ENCODE peak calls at places on chromosome 5, in eight cellular contexts. R, N, D, P, B, G, H and X are unnamed samples. For H3K36me3, the result is how much of the 10 kb centered on the place peaks cover.

GRCh38 chr5:66171349-66172344 is 27.5 kb downstream of the SREK1 start:
- DNase-seq in R (no peak), N (no peak), D (no peak), P (no peak), B (peak), G (no peak), H (no peak), X (no peak)

GRCh38 chr5:15807248-15807647 is 307.3 kb downstream of the FBXL7 start:
- DNase-seq in R (no peak), N (no peak), D (no peak), P (no peak), B (peak), G (no peak), H (no peak), X (no peak)

GRCh38 chr5:73859696-73860095 is 233.7 kb downstream of the ARHGEF28 start:
- DNase-seq in R (no peak), N (no peak), D (no peak), P (no peak), B (no peak), G (no peak), H (peak), X (no peak)

GRCh38 chr5:54889826-54890225 is 95.6 kb downstream of the ESM1 start:
- DNase-seq in R (no peak), N (no peak), D (no peak), P (no peak), B (peak), G (no peak), H (no peak), X (no peak)

GRCh38 chr5:138366556-138367382 is 14.3 kb downstream of the KDM3B start:
- DNase-seq in R (no peak), N (no peak), D (no peak), P (no peak), B (no peak), G (no peak), H (no peak), X (no peak)

GRCh38 chr5:89277791-89278190 is 394.8 kb upstream of the MEF2C start:
- DNase-seq in R (no peak), N (no peak), D (no peak), P (no peak), B (peak), G (no peak), H (no peak), X (no peak)

GRCh38 chr5:168920019-168920813 is 341.0 kb upstream of the PANK3 start:
- DNase-seq in R (no peak), N (no peak), D (peak), P (no peak), B (no peak), G (no peak), H (peak), X (no peak)

GRCh38 chr5:137752873-137753226 is 1.3 kb downstream of the HNRNPA0 start:
- DNase-seq in R (peak), N (no peak), D (peak), P (no peak), B (no peak), G (no peak), H (no peak), X (no peak)

GRCh38 chr5:145937432-145938250 is 1.3 kb downstream of the SH3RF2 start:
- DNase-seq in R (no peak), N (no peak), D (peak), P (no peak), B (peak), G (peak), H (no peak), X (peak)

GRCh38 chr5:90386099-90386710 is 23.4 kb downstream of the CETN3 start:
- DNase-seq in R (no peak), N (no peak), D (no peak), P (no peak), B (peak), G (no peak), H (no peak), X (no peak)

GRCh38 chr5:135248801-135249231 is 150.2 kb downstream of the MACROH2A1 start:
- DNase-seq in R (peak), N (peak), D (peak), P (no peak), B (no peak), G (peak), H (no peak), X (peak)

GRCh38 chr5:172293745-172294342 is 10.3 kb upstream of the UBTD2 start:
- DNase-seq in R (no peak), N (no peak), D (no peak), P (no peak), B (no peak), G (no peak), H (no peak), X (no peak)

GRCh38 chr5:133603711-133604110 is 8.6 kb downstream of the FSTL4 start:
- DNase-seq in R (no peak), N (no peak), D (peak), P (no peak), B (no peak), G (no peak), H (no peak), X (no peak)

GRCh38 chr5:55866485-55866884 is 15.3 kb downstream of the IL31RA start:
- DNase-seq in R (no peak), N (no peak), D (no peak), P (no peak), B (no peak), G (peak), H (no peak), X (no peak)

GRCh38 chr5:22779499-22779898 is 73.6 kb downstream of the CDH12 start:
- DNase-seq in R (no peak), N (no peak), D (no peak), P (no peak), B (no peak), G (no peak), H (no peak), X (no peak)

GRCh38 chr5:170745481-170746061 is 38.0 kb upstream of the GABRP start:
- DNase-seq in R (no peak), N (no peak), D (peak), P (peak), B (peak), G (peak), H (peak), X (peak)

GRCh38 chr5:73296772-73297171 is 123.8 kb downstream of the TMEM174 start:
- DNase-seq in R (no peak), N (no peak), D (no peak), P (no peak), B (peak), G (no peak), H (no peak), X (no peak)

GRCh38 chr5:77180167-77181081 is 30.1 kb upstream of the PDE8B start:
- DNase-seq in R (no peak), N (no peak), D (peak), P (peak), B (no peak), G (peak), H (peak), X (peak)

GRCh38 chr5:132190161-132190817 is 37.4 kb downstream of the P4HA2 start:
- DNase-seq in R (no peak), N (no peak), D (peak), P (no peak), B (peak), G (no peak), H (no peak), X (peak)

GRCh38 chr5:121962347-121962670 is 534 bp downstream of the SRFBP1 start:
- DNase-seq in R (no peak), N (no peak), D (no peak), P (no peak), B (no peak), G (no peak), H (no peak), X (no peak)

GRCh38 chr5:127813633-127814171 is 110.5 kb downstream of the CCDC192 start:
- DNase-seq in R (no peak), N (no peak), D (no peak), P (no peak), B (peak), G (no peak), H (no peak), X (no peak)

GRCh38 chr5:432201-432927 is 10.6 kb upstream of the EXOC3 start:
- DNase-seq in R (no peak), N (no peak), D (peak), P (no peak), B (no peak), G (peak), H (no peak), X (peak)

GRCh38 chr5:429453-430188 is 13.4 kb upstream of the EXOC3 start:
- DNase-seq in R (peak), N (no peak), D (peak), P (peak), B (peak), G (peak), H (no peak), X (no peak)

GRCh38 chr5:430214-430925 is 12.6 kb upstream of the EXOC3 start:
- DNase-seq in R (no peak), N (no peak), D (peak), P (peak), B (no peak), G (peak), H (no peak), X (no peak)

GRCh38 chr5:431711-432050 is 11.3 kb upstream of the EXOC3 start:
- DNase-seq in R (no peak), N (no peak), D (no peak), P (peak), B (no peak), G (no peak), H (no peak), X (peak)

DNA sequence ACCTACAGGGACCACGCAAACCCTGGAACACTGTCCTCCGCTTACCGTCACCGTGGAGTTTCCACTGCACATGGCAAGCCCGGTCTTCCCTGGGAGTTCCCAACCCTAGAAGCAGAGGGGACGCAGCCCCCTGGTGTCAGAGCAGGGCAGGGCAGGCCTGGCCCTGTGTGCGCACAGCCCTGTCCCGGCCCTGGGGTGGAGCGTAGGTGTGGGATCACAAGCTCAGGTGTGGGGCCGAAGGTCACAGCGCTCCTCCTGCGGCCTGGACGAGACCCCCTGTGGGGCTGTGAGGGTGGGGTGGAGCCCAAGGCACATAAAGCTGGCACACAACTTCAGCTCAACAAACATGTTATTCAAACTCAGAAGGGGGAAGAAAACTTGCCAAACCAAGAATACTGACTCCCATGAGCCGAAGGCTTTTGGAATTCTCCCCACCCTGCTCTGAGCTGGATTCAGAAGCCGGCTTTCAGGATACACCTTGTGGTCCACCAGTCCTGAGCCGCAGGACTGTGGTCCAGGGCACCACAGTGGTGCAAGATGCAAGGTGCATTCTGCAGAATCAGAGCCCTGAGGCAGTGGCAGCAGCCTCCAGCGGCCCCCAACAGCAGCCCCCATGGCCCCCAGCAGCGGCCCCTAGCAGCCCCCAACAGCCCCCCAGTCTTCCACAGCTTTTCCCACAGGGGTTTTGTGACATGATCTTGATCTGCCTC is 11.8 kb upstream of the EXOC3 start:
- DNase-seq in R (no peak), N (no peak), D (peak), P (peak), B (peak), G (peak), H (no peak), X (peak)
- H3K36me3 ChIP-seq in R (under half), N (under half), D (under half), P (under half), B (half or more), G (under half), H (under half), X (under half)

GRCh38 chr5:93591323-93591945 is 8.4 kb downstream of the NR2F1 start:
- DNase-seq in R (no peak), N (no peak), D (no peak), P (no peak), B (no peak), G (no peak), H (no peak), X (no peak)

GRCh38 chr5:93588586-93589347 is 5.7 kb downstream of the NR2F1 start:
- DNase-seq in R (no peak), N (no peak), D (peak), P (peak), B (peak), G (peak), H (no peak), X (no peak)

GRCh38 chr5:93589812-93590215 is 6.8 kb downstream of the NR2F1 start:
- DNase-seq in R (no peak), N (no peak), D (peak), P (no peak), B (no peak), G (no peak), H (no peak), X (no peak)

GRCh38 chr5:93589348-93589662 is 6.3 kb downstream of the NR2F1 start:
- DNase-seq in R (no peak), N (no peak), D (no peak), P (no peak), B (no peak), G (no peak), H (no peak), X (no peak)

GRCh38 chr5:93590511-93590910 is 7.5 kb downstream of the NR2F1 start:
- DNase-seq in R (no peak), N (no peak), D (no peak), P (no peak), B (no peak), G (no peak), H (no peak), X (no peak)
- H3K4me3 ChIP-seq in R (no peak), N (no peak), D (no peak), P (no peak), B (peak), G (no peak), H (peak), X (no peak)

GRCh38 chr5:144133050-144133633 is 37.3 kb downstream of the YIPF5 start:
- DNase-seq in R (no peak), N (no peak), D (no peak), P (no peak), B (no peak), G (no peak), H (no peak), X (no peak)
- H3K36me3 ChIP-seq in R (under half), N (under half), D (under half), P (under half), B (under half), G (under half), H (under half), X (under half)

DNA sequence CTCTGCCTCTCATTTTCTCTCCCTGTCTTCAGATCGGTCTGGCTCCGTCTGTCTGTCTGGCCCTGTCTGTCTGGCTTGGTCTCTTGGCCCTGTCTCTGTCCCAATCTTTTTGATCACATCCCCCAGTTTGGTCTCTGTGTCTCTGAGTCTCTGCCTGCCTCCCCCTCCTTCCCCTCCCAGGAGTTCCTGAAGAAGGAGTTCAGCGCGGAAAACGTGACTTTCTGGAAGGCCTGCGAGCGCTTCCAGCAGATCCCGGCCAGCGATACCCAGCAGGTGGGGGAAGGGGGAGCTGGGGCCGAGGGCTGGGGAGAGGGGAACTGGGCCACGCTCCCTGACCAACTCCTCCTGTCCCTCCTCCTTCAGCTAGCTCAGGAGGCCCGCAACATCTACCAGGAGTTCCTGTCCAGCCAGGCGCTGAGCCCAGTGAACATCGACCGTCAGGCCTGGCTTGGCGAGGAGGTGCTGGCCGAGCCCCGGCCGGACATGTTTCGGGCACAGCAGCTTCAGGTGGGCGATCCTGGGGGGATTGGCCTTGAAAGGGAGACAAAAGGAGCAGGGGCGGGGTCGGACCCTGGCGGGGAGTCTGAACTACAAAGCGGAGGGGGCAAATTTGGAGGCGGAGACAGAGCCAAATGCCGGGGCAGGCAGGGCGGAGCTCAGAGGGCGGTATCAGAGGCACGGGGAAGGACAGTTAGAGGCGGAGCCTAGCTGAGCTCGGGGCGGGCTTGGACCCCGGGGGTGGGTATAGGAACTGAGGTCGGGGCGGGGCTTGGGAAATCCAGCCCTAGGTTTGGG is 9.0 kb downstream of the RGS14 start:
- DNase-seq in R (peak), N (peak), D (peak), P (peak), B (peak), G (peak), H (peak), X (peak)
- H3K4me3 ChIP-seq in R (peak), N (peak), D (peak), P (peak), B (peak), G (peak), H (peak), X (peak)

GRCh38 chr5:126575644-126576043 is 19.4 kb downstream of the ALDH7A1 start:
- DNase-seq in R (no peak), N (no peak), D (no peak), P (no peak), B (no peak), G (no peak), H (no peak), X (no peak)
- H3K36me3 ChIP-seq in R (under half), N (half or more), D (under half), P (under half), B (under half), G (under half), H (half or more), X (half or more)

GRCh38 chr5:119417891-119418781 is 34.2 kb upstream of the HSD17B4 start:
- DNase-seq in R (no peak), N (no peak), D (no peak), P (no peak), B (peak), G (no peak), H (no peak), X (no peak)
- H3K4me3 ChIP-seq in R (no peak), N (no peak), D (no peak), P (no peak), B (no peak), G (no peak), H (no peak), X (no peak)

GRCh38 chr5:6758201-6758600 is 45.0 kb downstream of the TENT4A start:
- DNase-seq in R (no peak), N (no peak), D (no peak), P (peak), B (no peak), G (no peak), H (no peak), X (no peak)
- H3K36me3 ChIP-seq in R (under half), N (half or more), D (under half), P (under half), B (under half), G (under half), H (half or more), X (under half)

GRCh38 chr5:67476531-67476930 is 279.9 kb upstream of the CD180 start:
- DNase-seq in R (no peak), N (no peak), D (no peak), P (no peak), B (no peak), G (no peak), H (no peak), X (no peak)
- H3K4me3 ChIP-seq in R (no peak), N (no peak), D (no peak), P (no peak), B (no peak), G (no peak), H (no peak), X (no peak)

GRCh38 chr5:118808441-118808840 is 179.9 kb downstream of the DTWD2 start:
- DNase-seq in R (no peak), N (no peak), D (no peak), P (no peak), B (no peak), G (no peak), H (no peak), X (no peak)
- H3K36me3 ChIP-seq in R (under half), N (under half), D (under half), P (under half), B (under half), G (under half), H (under half), X (under half)